ENCODE peak calls at places on chromosomes 13 and 19, in five cellular contexts. C is HEK293T, Z is K562, F is GM12878, P is HepG2. X is an unnamed sample.
A peak's percentile ranks its signal among the peaks of the same experiment; 100 is the strongest.

GRCh38 chr19:47003611-47003935 is 16.1 kb upstream of the NPAS1 start:
- DNase-seq in C (no peak), Z (no peak), F (no peak), P (no peak), X (peak; percentile 83)

GRCh38 chr13:71876648-71877279 is 9.8 kb upstream of the DACH1 start:
- DNase-seq in C (no peak), Z (no peak), F (peak; percentile 9), P (no peak), X (no peak)

GRCh38 chr13:24678151-24678550 is 2.1 kb upstream of the ATP12A start:
- DNase-seq in C (no peak), Z (no peak), F (no peak), P (no peak), X (no peak)

GRCh38 chr19:6723108-6723618 is 2.7 kb upstream of the C3 start:
- DNase-seq in C (no peak), Z (no peak), F (no peak), P (peak; percentile 93), X (no peak)

GRCh38 chr19:16199275-16199932 is 1.7 kb downstream of the AP1M1 start:
- DNase-seq in C (peak; percentile 0), Z (no peak), F (no peak), P (no peak), X (no peak)

GRCh38 chr19:11548315-11548700 is 9.7 kb downstream of the CNN1 start:
- DNase-seq in C (no peak), Z (no peak), F (no peak), P (no peak), X (no peak)

GRCh38 chr19:36169084-36169760 is 17.0 kb upstream of the COX7A1 start:
- DNase-seq in C (no peak), Z (no peak), F (no peak), P (no peak), X (no peak)

GRCh38 chr19:3687774-3688706 is 12.2 kb downstream of the PIP5K1C start:
- DNase-seq in C (no peak), Z (no peak), F (no peak), P (peak; percentile 41), X (no peak)

GRCh38 chr19:30742539-30742938 is 370.4 kb downstream of the ZNF536 start:
- DNase-seq in C (no peak), Z (no peak), F (no peak), P (no peak), X (peak; percentile 63)

GRCh38 chr13:45082964-45083363 is 37.3 kb upstream of the GTF2F2 start:
- DNase-seq in C (no peak), Z (no peak), F (no peak), P (no peak), X (no peak)

GRCh38 chr19:56637976-56638555 is 4.9 kb upstream of the SMIM17 start:
- DNase-seq in C (peak; percentile 53), Z (peak; percentile 60), F (no peak), P (peak; percentile 54), X (no peak)

GRCh38 chr19:46958542-46958941 is 61.1 kb upstream of the NPAS1 start:
- DNase-seq in C (no peak), Z (no peak), F (no peak), P (peak; percentile 44), X (peak; percentile 67)

GRCh38 chr13:41651413-41652068 is 194.2 kb downstream of the RGCC start:
- DNase-seq in C (no peak), Z (no peak), F (no peak), P (no peak), X (no peak)

GRCh38 chr13:46812398-46812797 is 15.4 kb upstream of the ESD start:
- DNase-seq in C (no peak), Z (no peak), F (no peak), P (no peak), X (no peak)

GRCh38 chr19:14450168-14450874 is 17.2 kb downstream of the PKN1 start:
- DNase-seq in C (peak; percentile 99), Z (peak; percentile 100), F (no peak), P (peak; percentile 33), X (peak; percentile 95)

GRCh38 chr13:72849571-72849970 is 67.6 kb downstream of the PIBF1 start:
- DNase-seq in C (no peak), Z (no peak), F (no peak), P (no peak), X (no peak)

GRCh38 chr13:33494596-33495214 is 209.2 kb upstream of the STARD13 start:
- DNase-seq in C (no peak), Z (peak; percentile 4), F (no peak), P (peak; percentile 40), X (no peak)

GRCh38 chr13:35471466-35472307 is 4.8 kb downstream of the MAB21L1 start:
- DNase-seq in C (no peak), Z (no peak), F (no peak), P (no peak), X (no peak)

GRCh38 chr19:2309734-2310362 is 1.9 kb upstream of the LINGO3 start:
- DNase-seq in C (no peak), Z (no peak), F (no peak), P (no peak), X (peak; percentile 79)

GRCh38 chr13:75329097-75329496 is 152.9 kb downstream of the TBC1D4 start:
- DNase-seq in C (no peak), Z (no peak), F (no peak), P (no peak), X (no peak)

GRCh38 chr19:18733196-18733647 is 49.7 kb downstream of the CRTC1 start:
- DNase-seq in C (no peak), Z (no peak), F (no peak), P (peak; percentile 18), X (peak; percentile 84)

GRCh38 chr19:29001922-29002247 is 211.1 kb downstream of the UQCRFS1 start:
- DNase-seq in C (no peak), Z (no peak), F (no peak), P (no peak), X (no peak)

GRCh38 chr19:10764340-10764894 is 46.5 kb downstream of the DNM2 start:
- DNase-seq in C (no peak), Z (no peak), F (no peak), P (peak; percentile 96), X (no peak)

GRCh38 chr13:101116381-101116780 is 299.9 kb downstream of the NALCN start:
- DNase-seq in C (no peak), Z (no peak), F (no peak), P (no peak), X (no peak)

GRCh38 chr13:20451397-20451796 is 74.3 kb downstream of the CRYL1 start:
- DNase-seq in C (no peak), Z (no peak), F (peak; percentile 23), P (no peak), X (no peak)

GRCh38 chr19:19321143-19321577 is 531 bp downstream of the MAU2 start:
- DNase-seq in C (no peak), Z (peak; percentile 65), F (no peak), P (peak; percentile 55), X (peak; percentile 68)

GRCh38 chr13:39688699-39689405 is 33.4 kb downstream of the COG6 start:
- DNase-seq in C (no peak), Z (no peak), F (peak; percentile 9), P (no peak), X (no peak)

GRCh38 chr13:47110141-47110540 is 213.3 kb upstream of the HTR2A start:
- DNase-seq in C (no peak), Z (no peak), F (no peak), P (no peak), X (no peak)

GRCh38 chr13:98892821-98893220 is 85.0 kb downstream of the DOCK9 start:
- DNase-seq in C (no peak), Z (no peak), F (no peak), P (no peak), X (no peak)

DNA sequence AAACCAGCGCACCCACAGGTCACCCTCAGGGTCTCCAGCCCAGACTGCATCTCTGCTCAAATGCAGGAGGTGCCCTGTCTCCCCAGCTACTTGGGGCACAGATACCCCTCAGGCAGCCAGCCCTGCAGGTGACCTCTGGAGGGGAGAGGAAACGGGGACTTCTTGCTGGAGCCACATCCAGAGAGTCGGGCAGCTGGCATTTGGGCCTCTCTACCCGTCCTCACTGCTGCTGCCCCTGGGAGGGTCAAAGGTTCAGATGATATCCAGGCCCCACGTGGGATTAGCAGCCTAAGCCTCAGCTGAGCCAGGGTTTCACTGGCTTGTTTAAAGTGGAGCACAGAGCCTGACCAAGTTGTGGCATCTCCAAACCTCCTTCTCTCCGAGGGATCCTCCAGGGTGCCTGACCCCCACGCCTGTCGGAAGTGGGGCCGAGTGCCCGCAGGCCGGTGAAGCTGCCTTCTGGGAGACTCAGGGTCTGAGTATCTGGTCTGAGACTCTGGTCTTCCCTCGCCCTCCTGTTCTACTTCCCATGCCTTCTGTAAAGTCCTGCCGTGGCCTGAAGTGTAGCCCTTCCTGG is 2.2 kb downstream of the RASA3 start:
- DNase-seq in C (no peak), Z (no peak), F (no peak), P (no peak), X (no peak)
- TF ChIP-seq FOXM1 in C (no peak), Z (no peak), F (no peak), P (no peak), X (no peak)

GRCh38 chr13:107331359-107331758 is 763.4 kb upstream of the ARGLU1 start:
- DNase-seq in C (no peak), Z (no peak), F (no peak), P (no peak), X (no peak)

GRCh38 chr13:107324416-107325204 is 756.7 kb upstream of the ARGLU1 start:
- DNase-seq in C (no peak), Z (no peak), F (no peak), P (no peak), X (no peak)

DNA sequence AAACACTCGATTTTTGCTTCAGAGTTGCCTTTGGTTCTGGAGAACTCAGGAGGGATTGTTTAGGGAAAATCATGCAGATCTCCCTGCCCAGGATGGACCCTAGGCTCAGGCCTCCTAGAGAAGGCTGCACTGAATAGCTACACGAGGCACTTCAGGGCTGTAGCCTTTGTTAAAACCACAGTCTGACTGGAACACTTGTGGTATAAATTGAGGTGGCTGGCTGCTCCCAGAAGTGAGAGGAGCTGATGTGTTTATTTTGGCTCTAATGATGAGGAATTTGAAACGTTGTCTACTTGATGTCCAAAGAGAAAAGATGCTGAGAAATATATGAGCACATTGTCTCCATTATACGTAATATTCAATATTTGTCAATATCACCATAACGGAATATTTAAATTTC is 762.1 kb upstream of the ARGLU1 start:
- DNase-seq in C (no peak), Z (no peak), F (no peak), P (no peak), X (no peak)
- TF ChIP-seq FOXM1 in C (no peak), Z (no peak), F (no peak), P (no peak), X (no peak)

DNA sequence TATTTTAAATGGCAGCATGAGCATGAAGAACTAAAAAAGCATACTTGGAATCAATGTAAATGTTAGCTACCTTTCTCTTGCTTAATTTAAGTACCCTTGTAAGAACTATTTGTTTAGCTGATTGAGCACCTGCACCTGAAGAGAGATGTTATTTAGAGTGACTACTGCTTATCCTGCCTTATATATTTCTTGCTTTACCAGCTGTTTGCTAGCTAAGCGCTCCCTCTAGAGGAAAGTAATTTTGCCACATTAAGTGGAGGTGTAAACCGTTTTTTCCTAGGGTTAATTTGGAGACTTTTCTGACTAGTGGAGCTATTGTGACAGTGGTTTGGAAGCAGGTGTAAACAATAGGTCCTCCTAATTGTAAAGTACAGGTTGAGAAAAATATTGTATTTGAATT is 19.4 kb upstream of the PSG2 start:
- DNase-seq in C (no peak), Z (no peak), F (no peak), P (no peak), X (no peak)
- TF ChIP-seq FOXM1 in C (no peak), Z (no peak), F (no peak), P (no peak), X (no peak)

GRCh38 chr19:7980168-7980567 is 25.3 kb downstream of the ELAVL1 start:
- DNase-seq in C (no peak), Z (no peak), F (no peak), P (no peak), X (no peak)
- TF ChIP-seq FOXM1 in C (no peak), Z (no peak), F (no peak), P (no peak), X (no peak)